ENCODE peak calls at places on chromosomes 7 and 10, in eight cellular contexts. X, Q, V, Y, A, B, R and O are unnamed samples.

GRCh38 chr10:133335238-133336122 is 1.2 kb downstream of the CALY start:
- DNase-seq in Q (peak; percentile 63), V (peak; percentile 69), X (peak; percentile 44), B (peak; percentile 64), Y (peak; percentile 62), R (no peak), A (peak; percentile 93), O (peak; percentile 61)

GRCh38 chr10:31098091-31098490 is 66.4 kb upstream of the ZNF438 start:
- DNase-seq in Y (no peak), B (no peak), A (no peak), V (no peak), X (no peak), R (no peak), Q (no peak), O (no peak)

GRCh38 chr7:50651227-50651989 is 86.2 kb upstream of the DDC start:
- DNase-seq in B (no peak), V (peak; percentile 34), Y (no peak), Q (no peak), X (no peak), R (no peak), A (no peak), O (no peak)

GRCh38 chr10:3806603-3807002 is 21.6 kb upstream of the KLF6 start:
- DNase-seq in Y (peak; percentile 72), R (no peak), B (no peak), V (peak; percentile 96), A (no peak), Q (no peak), X (peak; percentile 83), O (peak; percentile 73)

GRCh38 chr7:118844748-118845147 is 620.2 kb downstream of the ANKRD7 start:
- DNase-seq in B (no peak), R (no peak), A (no peak), V (no peak), Y (no peak), Q (no peak), X (no peak), O (no peak)

GRCh38 chr7:137983308-137984008 is 18.4 kb downstream of the CREB3L2 start:
- DNase-seq in A (no peak), X (no peak), V (no peak), Q (no peak), R (no peak), Y (no peak), B (no peak), O (no peak)

GRCh38 chr10:47238331-47239095 is 61.5 kb upstream of the GDF10 start:
- DNase-seq in V (no peak), Q (no peak), R (no peak), A (no peak), X (no peak), B (no peak), Y (no peak), O (no peak)

GRCh38 chr10:14843327-14843988 is 5.4 kb downstream of the HSPA14 start:
- DNase-seq in B (no peak), V (no peak), A (no peak), Q (no peak), X (no peak), R (no peak), Y (no peak), O (no peak)

GRCh38 chr7:94577357-94577756 is 67.7 kb downstream of the CASD1 start:
- DNase-seq in Q (no peak), B (no peak), R (no peak), X (no peak), A (no peak), V (no peak), Y (no peak), O (no peak)

GRCh38 chr10:118812393-118812740 is 57.6 kb upstream of the CACUL1 start:
- DNase-seq in Q (no peak), Y (no peak), V (no peak), A (no peak), X (no peak), R (no peak), B (no peak), O (no peak)

GRCh38 chr10:75801121-75801520 is 369.7 kb downstream of the LRMDA start:
- DNase-seq in B (no peak), A (no peak), V (no peak), R (no peak), Q (no peak), X (no peak), Y (no peak), O (no peak)